ENCODE peak calls at places on chromosomes 4 and X, in nine cellular contexts. W, M, C, G, V, H, T, L and R are unnamed samples.
A peak's percentile ranks its signal among the peaks of the same experiment; 100 is the strongest.

GRCh38 chrX:131816551-131817136 is 206.5 kb upstream of the STK26 start:
- DNase-seq in W (no peak), M (no peak), C (no peak), G (peak; percentile 62), V (peak; percentile 65), H (peak; percentile 61), T (no peak), L (no peak), R (no peak)

GRCh38 chr4:156280726-156281125 is 327.1 kb upstream of the CTSO start:
- DNase-seq in W (no peak), M (no peak), C (no peak), G (no peak), V (no peak), H (no peak), T (no peak), L (no peak), R (no peak)

GRCh38 chrX:125894947-125895346 is 271.1 kb downstream of the DCAF12L2 start:
- DNase-seq in W (no peak), M (no peak), C (no peak), G (no peak), V (no peak), H (no peak), T (no peak), L (no peak), R (no peak)

GRCh38 chrX:68693481-68694410 is 46.3 kb downstream of the STARD8 start:
- DNase-seq in W (peak; percentile 83), M (peak; percentile 93), C (peak; percentile 59), G (no peak), V (no peak), H (peak; percentile 90), T (no peak), L (no peak), R (peak; percentile 47)

GRCh38 chr4:141905751-141906150 is 269.4 kb downstream of the IL15 start:
- DNase-seq in W (no peak), M (no peak), C (no peak), G (no peak), V (no peak), H (no peak), T (no peak), L (no peak), R (no peak)

GRCh38 chr4:83851261-83852084 is 315.6 kb downstream of the GPAT3 start:
- DNase-seq in W (no peak), M (peak; percentile 83), C (no peak), G (no peak), V (no peak), H (no peak), T (peak; percentile 86), L (no peak), R (no peak)

GRCh38 chr4:24364249-24364648 is 220.1 kb downstream of the DHX15 start:
- DNase-seq in W (no peak), M (no peak), C (no peak), G (no peak), V (no peak), H (no peak), T (no peak), L (no peak), R (no peak)

GRCh38 chr4:183349673-183350072 is 27.4 kb upstream of the CLDN24 start:
- DNase-seq in W (no peak), M (no peak), C (no peak), G (no peak), V (no peak), H (no peak), T (no peak), L (no peak), R (no peak)

GRCh38 chr4:145697332-145697731 is 17.4 kb downstream of the C4orf51 start:
- DNase-seq in W (no peak), M (no peak), C (no peak), G (no peak), V (no peak), H (no peak), T (no peak), L (no peak), R (no peak)

GRCh38 chrX:104565791-104566687 is at the start of gene IL1RAPL2:
- DNase-seq in W (no peak), M (peak; percentile 90), C (peak; percentile 51), G (no peak), V (no peak), H (peak; percentile 79), T (peak; percentile 8), L (no peak), R (peak; percentile 36)

GRCh38 chr4:69096111-69096656 is at the start of gene UGT2B7:
- DNase-seq in W (no peak), M (no peak), C (no peak), G (no peak), V (no peak), H (no peak), T (peak; percentile 91), L (no peak), R (peak; percentile 12)

GRCh38 chr4:108540536-108540935 is 79.8 kb upstream of the RPL34 start:
- DNase-seq in W (no peak), M (no peak), C (no peak), G (no peak), V (no peak), H (no peak), T (no peak), L (no peak), R (no peak)

GRCh38 chr4:70734168-70734954 is 12.6 kb downstream of the RUFY3 start:
- DNase-seq in W (no peak), M (no peak), C (no peak), G (no peak), V (peak; percentile 45), H (no peak), T (peak; percentile 12), L (no peak), R (no peak)

GRCh38 chrX:79167437-79167836 is 22.9 kb downstream of the GPR174 start:
- DNase-seq in W (no peak), M (no peak), C (no peak), G (no peak), V (no peak), H (no peak), T (no peak), L (no peak), R (no peak)

GRCh38 chr4:38365261-38365660 is 298.7 kb upstream of the KLF3 start:
- DNase-seq in W (no peak), M (no peak), C (no peak), G (no peak), V (no peak), H (no peak), T (no peak), L (no peak), R (no peak)

GRCh38 chrX:144722307-144722706 is 525.0 kb upstream of the SPANXN1 start:
- DNase-seq in W (no peak), M (peak; percentile 63), C (no peak), G (no peak), V (no peak), H (no peak), T (no peak), L (no peak), R (no peak)

GRCh38 chrX:70226048-70226447 is 8.4 kb upstream of the AWAT1 start:
- DNase-seq in W (no peak), M (no peak), C (no peak), G (no peak), V (no peak), H (no peak), T (no peak), L (no peak), R (no peak)

GRCh38 chr4:95151255-95151654 is 393.5 kb downstream of the BMPR1B start:
- DNase-seq in W (no peak), M (no peak), C (no peak), G (no peak), V (no peak), H (no peak), T (no peak), L (no peak), R (no peak)

GRCh38 chrX:13180807-13181206 is 136.4 kb upstream of the FAM9C start:
- DNase-seq in W (no peak), M (no peak), C (no peak), G (no peak), V (no peak), H (no peak), T (no peak), L (no peak), R (no peak)

GRCh38 chr4:154604696-154605200 is 7.7 kb downstream of the FGG start:
- DNase-seq in W (no peak), M (no peak), C (no peak), G (no peak), V (no peak), H (no peak), T (no peak), L (no peak), R (no peak)

GRCh38 chr4:26812049-26812729 is 48.5 kb upstream of the STIM2 start:
- DNase-seq in W (no peak), M (no peak), C (no peak), G (no peak), V (no peak), H (no peak), T (no peak), L (no peak), R (no peak)

GRCh38 chr4:77699731-77700210 is 94.2 kb downstream of the CXCL13 start:
- DNase-seq in W (no peak), M (peak; percentile 71), C (peak; percentile 55), G (no peak), V (no peak), H (no peak), T (peak; percentile 74), L (no peak), R (no peak)

GRCh38 chr4:19278665-19279064 is 973.0 kb upstream of the SLIT2 start:
- DNase-seq in W (no peak), M (no peak), C (no peak), G (no peak), V (no peak), H (no peak), T (no peak), L (no peak), R (no peak)

GRCh38 chr4:2365913-2366210 is 52.6 kb downstream of the ZFYVE28 start:
- DNase-seq in W (no peak), M (peak; percentile 31), C (no peak), G (no peak), V (no peak), H (peak; percentile 23), T (no peak), L (no peak), R (peak; percentile 15)
- H3K4me1 ChIP-seq in W (peaks cover 8% of the 10 kb centered on the region), M (no peaks in the 10 kb centered on the region), C (no peaks in the 10 kb centered on the region), G (peaks cover 7% of the 10 kb centered on the region), V (peaks cover 19% of the 10 kb centered on the region), H (peaks cover 16% of the 10 kb centered on the region), T (peaks cover 26% of the 10 kb centered on the region), L (no peaks in the 10 kb centered on the region), R (peaks cover 3% of the 10 kb centered on the region)

GRCh38 chr4:152101546-152102183 is 340.9 kb upstream of the GATB start:
- DNase-seq in W (no peak), M (no peak), C (no peak), G (no peak), V (no peak), H (no peak), T (no peak), L (no peak), R (no peak)
- H3K4me1 ChIP-seq in W (peaks cover 1% of the 10 kb centered on the region), M (no peaks in the 10 kb centered on the region), C (no peaks in the 10 kb centered on the region), G (peaks cover 89% of the 10 kb centered on the region), V (peaks cover 96% of the 10 kb centered on the region), H (no peaks in the 10 kb centered on the region), T (no peaks in the 10 kb centered on the region), L (no peaks in the 10 kb centered on the region), R (no peaks in the 10 kb centered on the region)

GRCh38 chr4:139557506-139558110 is 1.6 kb upstream of the SETD7 start:
- DNase-seq in W (no peak), M (peak; percentile 78), C (no peak), G (no peak), V (no peak), H (no peak), T (no peak), L (no peak), R (no peak)
- H3K4me1 ChIP-seq in W (peaks cover 9% of the 10 kb centered on the region), M (peaks cover 14% of the 10 kb centered on the region), C (peaks cover 20% of the 10 kb centered on the region), G (peaks cover 18% of the 10 kb centered on the region), V (peaks cover 13% of the 10 kb centered on the region), H (peaks cover 47% of the 10 kb centered on the region), T (peaks cover 40% of the 10 kb centered on the region), L (peaks cover 16% of the 10 kb centered on the region), R (peaks cover 18% of the 10 kb centered on the region)

GRCh38 chr4:10171055-10171454 is 54.5 kb upstream of the WDR1 start:
- DNase-seq in W (no peak), M (no peak), C (no peak), G (no peak), V (no peak), H (no peak), T (no peak), L (no peak), R (no peak)
- H3K4me1 ChIP-seq in W (peaks cover 21% of the 10 kb centered on the region), M (peaks cover 12% of the 10 kb centered on the region), C (peaks cover 4% of the 10 kb centered on the region), G (no peaks in the 10 kb centered on the region), V (no peaks in the 10 kb centered on the region), H (peaks cover 5% of the 10 kb centered on the region), T (no peaks in the 10 kb centered on the region), L (no peaks in the 10 kb centered on the region), R (peaks cover 3% of the 10 kb centered on the region)